ENCODE peak calls at places on chromosome 16, in four cellular contexts. Z, O, H and S are unnamed samples. For H3K4me1, the result is how much of the 10 kb centered on the place peaks cover.

GRCh38 chr16:48611329-48612137 is 1.6 kb upstream of the N4BP1 start:
- DNase-seq in O (peak), H (peak), Z (no peak), S (no peak)

GRCh38 chr16:57185446-57185944 is 344 bp downstream of the PSME3IP1 start:
- DNase-seq in Z (peak), H (peak), O (no peak), S (no peak)

GRCh38 chr16:5490499-5490898 is 392.9 kb upstream of the EEF2KMT start:
- DNase-seq in Z (no peak), O (no peak), H (peak), S (no peak)

GRCh38 chr16:70746708-70747424 is 54.1 kb downstream of the VAC14 start:
- DNase-seq in Z (peak), H (peak), O (no peak), S (peak)

GRCh38 chr16:75483222-75483621 is 12.0 kb downstream of the CHST6 start:
- DNase-seq in H (no peak), O (no peak), Z (peak), S (no peak)

GRCh38 chr16:54363760-54364159 is 77.2 kb upstream of the IRX3 start:
- DNase-seq in Z (no peak), O (no peak), H (no peak), S (no peak)

GRCh38 chr16:86345521-86345920 is 164.8 kb upstream of the FOXF1 start:
- DNase-seq in H (no peak), Z (no peak), O (no peak), S (no peak)

GRCh38 chr16:82735176-82735575 is 108.4 kb downstream of the CDH13 start:
- DNase-seq in Z (no peak), H (no peak), O (no peak), S (no peak)

GRCh38 chr16:48335961-48336360 is 49.3 kb downstream of the SIAH1 start:
- DNase-seq in H (no peak), O (no peak), Z (peak), S (no peak)

GRCh38 chr16:70770291-70770967 is 30.5 kb downstream of the VAC14 start:
- DNase-seq in O (no peak), Z (no peak), H (no peak), S (no peak)

GRCh38 chr16:21260870-21261791 is 17.0 kb downstream of the CRYM start:
- DNase-seq in H (peak), O (no peak), Z (peak), S (peak)

GRCh38 chr16:49193596-49193995 is 88.0 kb downstream of the CBLN1 start:
- DNase-seq in Z (no peak), H (no peak), O (no peak), S (no peak)

GRCh38 chr16:49854227-49855203 is 1.4 kb downstream of the ZNF423 start:
- DNase-seq in H (no peak), Z (no peak), O (no peak), S (peak)

GRCh38 chr16:56988948-56989945 is at the start of gene NLRC5:
- DNase-seq in Z (peak), O (no peak), H (no peak), S (peak)

GRCh38 chr16:49868164-49868668 is 12.3 kb upstream of the ZNF423 start:
- DNase-seq in Z (no peak), O (no peak), H (no peak), S (no peak)

GRCh38 chr16:86517652-86518258 is 7.4 kb downstream of the FOXF1 start:
- DNase-seq in O (no peak), Z (peak), H (peak), S (peak)

GRCh38 chr16:31061813-31062440 is 12.1 kb downstream of the ZNF668 start:
- DNase-seq in O (no peak), Z (no peak), H (no peak), S (no peak)

GRCh38 chr16:20898938-20899502 is 1.1 kb downstream of the DCUN1D3 start:
- DNase-seq in Z (peak), O (no peak), H (no peak), S (peak)

GRCh38 chr16:75758215-75758614 is 31.9 kb upstream of the CPHXL start:
- DNase-seq in Z (peak), H (no peak), O (no peak), S (no peak)

GRCh38 chr16:82016964-82017363 is 5.7 kb upstream of the SDR42E1 start:
- DNase-seq in O (no peak), Z (no peak), H (no peak), S (no peak)

GRCh38 chr16:30985401-30986128 is 558 bp downstream of the HSD3B7 start:
- DNase-seq in H (peak), Z (no peak), O (no peak), S (no peak)

GRCh38 chr16:11208916-11209665 is 46.9 kb downstream of the SOCS1 start:
- DNase-seq in Z (no peak), O (peak), H (no peak), S (no peak)

GRCh38 chr16:26697826-26698225 is 368.9 kb upstream of the C16orf82 start:
- DNase-seq in Z (no peak), H (no peak), O (no peak), S (no peak)
- H3K4me1 ChIP-seq in Z (under half), H (under half), O (under half), S (under half)

DNA sequence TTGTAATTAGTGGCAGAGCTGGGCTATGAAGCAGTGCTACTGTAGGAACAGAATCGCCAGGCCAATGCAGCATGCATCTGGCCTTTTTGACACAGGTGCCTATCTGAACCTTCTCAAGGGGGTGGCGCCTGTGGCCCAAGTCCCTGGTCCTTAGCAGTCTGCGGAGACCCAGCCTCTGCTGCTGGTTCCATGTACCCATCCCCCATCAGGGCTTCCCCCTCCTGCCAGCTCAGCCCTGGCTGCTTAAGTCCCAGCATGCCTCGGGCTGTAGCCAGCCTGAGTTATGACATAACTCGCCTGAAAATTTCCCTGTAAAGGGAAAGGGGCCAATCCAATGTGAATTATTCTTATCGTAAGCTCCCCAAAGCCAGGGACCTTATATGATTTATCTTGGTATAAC is 50.3 kb upstream of the HS3ST2 start:
- DNase-seq in Z (no peak), H (no peak), O (no peak), S (no peak)
- TF ChIP-seq FOS in Z (no peak), H (no peak), O (no peak), S (no peak)

DNA sequence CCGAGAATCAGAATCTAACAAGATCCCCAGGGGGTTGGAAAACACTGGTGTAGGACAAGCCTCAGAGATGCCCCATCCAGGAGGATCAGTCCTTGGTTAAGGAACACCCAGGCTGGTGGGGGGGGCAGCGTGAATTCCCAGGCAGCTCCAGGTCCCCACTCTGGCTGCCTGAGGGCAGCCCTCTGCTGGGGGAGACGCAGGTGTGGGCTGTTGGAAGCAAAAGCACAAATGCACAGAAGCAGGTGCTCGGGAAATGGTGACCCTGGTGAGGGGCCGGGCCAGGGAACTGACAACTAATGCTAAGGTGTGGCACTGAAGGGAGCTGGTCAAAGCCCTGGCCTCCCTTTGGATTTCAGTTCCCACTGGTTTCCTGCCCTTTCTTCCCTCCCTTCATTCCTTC is 140.8 kb upstream of the CDH5 start:
- DNase-seq in Z (no peak), H (no peak), O (no peak), S (no peak)
- H3K4me1 ChIP-seq in Z (under half), H (under half), O (under half), S (under half)

GRCh38 chr16:46688657-46689491 is at the start of gene VPS35:
- DNase-seq in O (peak), H (peak), Z (peak), S (peak)

GRCh38 chr16:46690281-46691178 is 1.1 kb downstream of the ORC6 start:
- DNase-seq in O (no peak), Z (peak), H (no peak), S (peak)

GRCh38 chr16:46693598-46693997 is 4.1 kb downstream of the ORC6 start:
- DNase-seq in Z (no peak), H (no peak), O (no peak), S (no peak)

GRCh38 chr16:46689492-46690280 is at the start of gene ORC6:
- DNase-seq in O (no peak), H (peak), Z (peak), S (peak)

GRCh38 chr16:46691720-46692119 is 2.3 kb downstream of the ORC6 start:
- DNase-seq in Z (peak), H (no peak), O (no peak), S (peak)
- TF ChIP-seq FOS in Z (no peak), H (no peak), O (no peak), S (no peak)

GRCh38 chr16:87840462-87840978 is 28.8 kb downstream of the SLC7A5 start:
- DNase-seq in Z (no peak), O (no peak), H (no peak), S (no peak)
- H3K4me1 ChIP-seq in Z (under half), O (under half), H (under half), S (under half)

GRCh38 chr16:736936-737481 is 3.8 kb downstream of the CIAO3 start:
- DNase-seq in O (no peak), Z (no peak), H (no peak), S (no peak)
- TF ChIP-seq FOS in O (no peak), Z (no peak), H (no peak), S (no peak)

GRCh38 chr16:19711643-19712042 is 6.4 kb downstream of the KNOP1 start:
- DNase-seq in Z (no peak), O (no peak), H (no peak), S (no peak)
- H3K4me1 ChIP-seq in Z (under half), O (under half), H (under half), S (under half)

GRCh38 chr16:85157813-85158701 is 45.8 kb upstream of the CIBAR2 start:
- DNase-seq in O (peak), Z (no peak), H (no peak), S (no peak)
- TF ChIP-seq FOS in O (no peak), Z (no peak), H (no peak), S (no peak)